ENCODE peak calls at places on chromosome 19, in six cellular contexts. I is CD8-positive, alpha-beta memory T cell; Y is tibial nerve; M is cardiac muscle cell; U is naive thymus-derived CD4-positive, alpha-beta T cell; A is IMR-90. X is an unnamed sample.

GRCh38 chr19:751501-752341 is 809 bp downstream of the MISP start:
- DNase-seq in I (no peak), Y (no peak), M (peak), U (no peak), A (peak), X (no peak)

GRCh38 chr19:1130801-1131717 is 27.3 kb downstream of the GPX4 start:
- DNase-seq in I (peak), Y (no peak), M (peak), U (peak), A (no peak), X (no peak)

GRCh38 chr19:18308948-18309325 is 13.9 kb downstream of the LSM4 start:
- DNase-seq in I (no peak), Y (no peak), M (no peak), U (no peak), A (no peak), X (no peak)

GRCh38 chr19:19179548-19180441 is 9.7 kb upstream of the MEF2B start:
- DNase-seq in I (no peak), Y (no peak), M (no peak), U (no peak), A (no peak), X (no peak)

GRCh38 chr19:14072535-14073231 is at the start of gene MISP3:
- DNase-seq in I (peak), Y (no peak), M (no peak), U (peak), A (no peak), X (peak)

GRCh38 chr19:30669329-30670010 is 297.3 kb downstream of the ZNF536 start:
- DNase-seq in I (peak), Y (peak), M (peak), U (peak), A (peak), X (peak)

GRCh38 chr19:1849132-1849474 is 820 bp upstream of the REXO1 start:
- DNase-seq in I (no peak), Y (no peak), M (no peak), U (no peak), A (no peak), X (no peak)

GRCh38 chr19:28350037-28350436 is 862.9 kb downstream of the UQCRFS1 start:
- DNase-seq in I (no peak), Y (no peak), M (no peak), U (no peak), A (no peak), X (no peak)

GRCh38 chr19:55353803-55354697 is 469 bp downstream of the COX6B2 start:
- DNase-seq in I (peak), Y (no peak), M (peak), U (peak), A (peak), X (no peak)

GRCh38 chr19:2037676-2038255 is 13.3 kb downstream of the MKNK2 start:
- DNase-seq in I (no peak), Y (no peak), M (no peak), U (no peak), A (no peak), X (no peak)

GRCh38 chr19:15283141-15283885 is 49.0 kb downstream of the BRD4 start:
- DNase-seq in I (no peak), Y (no peak), M (peak), U (no peak), A (peak), X (peak)

GRCh38 chr19:38739440-38740251 is 4.6 kb downstream of the CAPN12 start:
- DNase-seq in I (no peak), Y (no peak), M (no peak), U (no peak), A (no peak), X (no peak)

GRCh38 chr19:29807870-29808405 is 3.9 kb upstream of the CCNE1 start:
- DNase-seq in I (no peak), Y (no peak), M (no peak), U (no peak), A (no peak), X (no peak)

GRCh38 chr19:23699521-23699860 is 12.5 kb upstream of the ZNF675 start:
- DNase-seq in I (no peak), Y (no peak), M (no peak), U (no peak), A (no peak), X (no peak)

GRCh38 chr19:35756373-35757230 is at the start of gene HSPB6:
- DNase-seq in I (no peak), Y (peak), M (peak), U (no peak), A (peak), X (no peak)

GRCh38 chr19:57171551-57172081 is 4.3 kb upstream of the DUXA start:
- DNase-seq in I (peak), Y (no peak), M (peak), U (no peak), A (peak), X (peak)

GRCh38 chr19:34300962-34301361 is 46.6 kb downstream of the GARRE1 start:
- DNase-seq in I (no peak), Y (no peak), M (no peak), U (no peak), A (no peak), X (no peak)

GRCh38 chr19:42287826-42288107 is 14.2 kb upstream of the PRR19 start:
- DNase-seq in I (no peak), Y (no peak), M (no peak), U (no peak), A (no peak), X (no peak)

GRCh38 chr19:5281588-5281987 is 59.0 kb downstream of the PTPRS start:
- DNase-seq in I (no peak), Y (peak), M (peak), U (no peak), A (no peak), X (no peak)

GRCh38 chr19:19366691-19367396 is 38.6 kb upstream of the GATAD2A start:
- DNase-seq in I (peak), Y (peak), M (peak), U (peak), A (peak), X (no peak)

GRCh38 chr19:9130965-9131364 is 4.2 kb upstream of the OR7G3 start:
- DNase-seq in I (no peak), Y (no peak), M (no peak), U (no peak), A (no peak), X (no peak)

GRCh38 chr19:53365899-53366493 is 491 bp downstream of the ZNF525 start:
- DNase-seq in I (peak), Y (no peak), M (no peak), U (no peak), A (no peak), X (no peak)

GRCh38 chr19:55690109-55690768 is 15.2 kb downstream of the EPN1 start:
- DNase-seq in I (no peak), Y (no peak), M (no peak), U (no peak), A (no peak), X (no peak)

GRCh38 chr19:43675906-43676305 is 5.9 kb upstream of the PLAUR start:
- DNase-seq in I (no peak), Y (no peak), M (no peak), U (no peak), A (no peak), X (no peak)

GRCh38 chr19:50465986-50466771 is 10.1 kb upstream of the EMC10 start:
- DNase-seq in I (no peak), Y (no peak), M (no peak), U (no peak), A (no peak), X (no peak)

GRCh38 chr19:53518061-53518460 is 19.9 kb upstream of the ZNF331 start:
- DNase-seq in I (no peak), Y (no peak), M (no peak), U (no peak), A (no peak), X (no peak)

GRCh38 chr19:42247631-42248199 is 5.3 kb upstream of the GSK3A start:
- DNase-seq in I (no peak), Y (no peak), M (no peak), U (no peak), A (no peak), X (no peak)

GRCh38 chr19:29677001-29677781 is 11.9 kb downstream of the PLEKHF1 start:
- DNase-seq in I (no peak), Y (no peak), M (no peak), U (no peak), A (no peak), X (peak)

GRCh38 chr19:31610036-31610435 is 260.8 kb upstream of the TSHZ3 start:
- DNase-seq in I (no peak), Y (no peak), M (no peak), U (no peak), A (no peak), X (no peak)

GRCh38 chr19:30074096-30074495 is 132.1 kb downstream of the URI1 start:
- DNase-seq in I (no peak), Y (no peak), M (no peak), U (no peak), A (no peak), X (no peak)

GRCh38 chr19:18085702-18086457 is 854 bp downstream of the IL12RB1 start:
- DNase-seq in I (no peak), Y (no peak), M (no peak), U (no peak), A (no peak), X (no peak)

GRCh38 chr19:5960005-5961001 is 17.6 kb downstream of the RANBP3 start:
- DNase-seq in I (no peak), Y (no peak), M (no peak), U (no peak), A (no peak), X (no peak)

GRCh38 chr19:18762125-18763023 is 28.7 kb downstream of the COMP start:
- DNase-seq in I (no peak), Y (peak), M (peak), U (no peak), A (no peak), X (no peak)

GRCh38 chr19:6060600-6061391 is 49.5 kb downstream of the RFX2 start:
- DNase-seq in I (peak), Y (no peak), M (no peak), U (no peak), A (peak), X (no peak)

DNA sequence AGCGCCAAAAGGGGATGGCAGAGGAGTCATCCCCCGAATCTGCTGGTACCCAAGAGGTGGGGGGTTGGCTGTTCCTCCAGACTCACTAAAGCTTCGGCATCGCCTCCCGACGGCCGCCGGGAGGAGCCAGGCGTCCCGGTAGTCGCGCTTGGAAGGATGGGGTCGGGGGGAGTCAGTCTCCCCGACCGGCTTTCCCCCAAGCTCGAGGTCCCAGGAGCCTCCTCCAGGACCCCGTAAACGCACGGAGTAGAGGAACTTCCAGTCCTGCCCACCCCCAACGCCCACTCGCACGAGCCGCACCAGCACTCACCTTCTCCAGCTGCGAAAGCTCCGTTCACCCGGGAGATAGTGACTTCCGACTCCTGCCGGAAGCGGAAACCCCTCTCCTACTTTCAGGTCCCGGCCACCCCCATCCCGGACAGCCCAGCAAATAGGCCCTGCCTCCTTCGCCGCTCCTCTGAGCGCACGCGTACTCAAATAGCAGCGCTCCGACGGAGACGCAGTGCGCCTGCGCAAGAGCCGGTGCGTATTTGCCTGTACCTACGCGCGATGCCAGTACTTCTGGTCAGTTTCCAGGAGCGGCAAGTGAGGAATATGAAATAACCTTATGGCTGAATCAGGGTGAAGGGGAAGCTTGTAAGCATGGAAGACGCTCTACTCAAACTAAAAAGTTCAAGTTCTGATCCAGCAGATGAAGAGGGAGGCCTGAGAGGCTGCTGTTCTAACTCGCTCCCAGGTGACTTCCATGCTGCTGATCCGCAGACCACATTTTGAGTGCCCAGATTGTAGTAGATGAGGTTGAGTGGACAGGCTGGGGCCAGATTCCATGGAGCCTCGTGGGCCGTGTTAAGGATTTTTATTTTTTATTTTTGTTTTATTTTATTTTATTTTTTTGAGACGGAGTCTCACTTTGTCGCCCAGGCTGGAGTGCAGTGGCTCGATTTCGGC is at the start of gene ELOF1:
- DNase-seq in I (peak), Y (peak), M (peak), U (peak), A (peak), X (peak)
- H3K27ac ChIP-seq in I (peak), Y (peak), M (peak), U (peak), A (peak), X (peak)

GRCh38 chr19:10380311-10381102 is at the start of gene TYK2:
- DNase-seq in I (peak), Y (peak), M (peak), U (peak), A (peak), X (peak)
- H3K4me3 ChIP-seq in I (peak), Y (peak), M (peak), U (peak), A (peak), X (peak)

GRCh38 chr19:16611121-16611520 is 16.9 kb downstream of the MED26 start:
- DNase-seq in I (no peak), Y (no peak), M (no peak), U (no peak), A (no peak), X (no peak)
- H3K27ac ChIP-seq in I (no peak), Y (peak), M (peak), U (no peak), A (no peak), X (no peak)

GRCh38 chr19:4115818-4116385 is 8.0 kb downstream of the MAP2K2 start:
- DNase-seq in I (no peak), Y (no peak), M (no peak), U (no peak), A (no peak), X (peak)
- H3K4me3 ChIP-seq in I (no peak), Y (no peak), M (no peak), U (no peak), A (no peak), X (no peak)

GRCh38 chr19:48738557-48739399 is 1.6 kb downstream of the RASIP1 start:
- DNase-seq in I (peak), Y (peak), M (peak), U (peak), A (peak), X (peak)
- H3K27ac ChIP-seq in I (peak), Y (peak), M (no peak), U (peak), A (no peak), X (peak)

DNA sequence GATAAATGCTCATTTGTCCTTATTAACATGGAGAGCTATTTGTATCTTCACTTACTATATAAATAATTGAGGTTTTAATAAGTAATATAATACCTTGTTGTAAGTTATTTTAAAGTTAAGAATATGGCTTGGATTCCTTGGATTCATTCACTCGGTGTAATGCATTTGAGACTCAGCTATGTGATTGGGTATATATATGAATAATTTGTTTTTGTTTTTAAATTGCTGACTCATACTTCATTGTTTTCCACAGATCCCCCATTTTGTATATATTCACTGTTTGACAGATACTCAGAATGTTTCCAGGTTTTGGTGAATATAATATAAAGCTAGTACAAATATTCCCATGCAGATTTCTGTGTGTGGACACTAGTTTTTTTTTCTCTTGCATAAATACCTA is 6.8 kb upstream of the CEACAM18 start:
- DNase-seq in I (no peak), Y (no peak), M (no peak), U (no peak), A (no peak), X (no peak)
- H3K4me3 ChIP-seq in I (no peak), Y (no peak), M (no peak), U (no peak), A (no peak), X (no peak)

GRCh38 chr19:32872391-32872790 is 2.8 kb upstream of the SLC7A9 start:
- DNase-seq in I (no peak), Y (no peak), M (no peak), U (no peak), A (no peak), X (no peak)

GRCh38 chr19:32870981-32871451 is 1.4 kb upstream of the SLC7A9 start:
- DNase-seq in I (no peak), Y (no peak), M (no peak), U (no peak), A (no peak), X (no peak)

GRCh38 chr19:32870154-32870573 is 597 bp upstream of the SLC7A9 start:
- DNase-seq in I (no peak), Y (no peak), M (no peak), U (no peak), A (no peak), X (no peak)

GRCh38 chr19:32868206-32868950 is 1.2 kb downstream of the SLC7A9 start:
- DNase-seq in I (no peak), Y (no peak), M (no peak), U (no peak), A (no peak), X (no peak)

GRCh38 chr19:32869369-32870153 is at the start of gene SLC7A9:
- DNase-seq in I (no peak), Y (no peak), M (no peak), U (no peak), A (no peak), X (peak)
- H3K27ac ChIP-seq in I (no peak), Y (no peak), M (no peak), U (no peak), A (no peak), X (no peak)

DNA sequence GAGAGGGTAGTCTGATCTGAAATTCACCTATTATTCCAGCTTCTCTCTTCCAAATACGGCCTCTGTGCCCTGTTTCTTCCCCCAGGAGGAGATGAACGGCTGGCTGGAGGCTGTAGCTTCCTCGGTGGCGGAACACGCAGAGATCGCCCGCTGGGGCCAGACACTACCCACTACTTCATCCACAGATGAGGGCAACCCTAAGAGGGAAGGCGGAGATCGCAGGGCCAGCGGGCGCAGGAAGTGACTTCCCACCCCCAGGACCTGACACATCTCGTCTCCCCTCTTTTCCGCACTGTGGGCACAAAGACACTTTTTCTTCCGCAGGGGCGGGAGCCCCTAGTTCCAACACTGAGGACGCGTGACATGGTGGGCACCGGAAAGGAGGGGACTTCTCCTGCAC is 1.3 kb upstream of the SHKBP1 start:
- DNase-seq in I (no peak), Y (no peak), M (no peak), U (no peak), A (no peak), X (no peak)
- H3K4me3 ChIP-seq in I (no peak), Y (no peak), M (no peak), U (no peak), A (no peak), X (no peak)

DNA sequence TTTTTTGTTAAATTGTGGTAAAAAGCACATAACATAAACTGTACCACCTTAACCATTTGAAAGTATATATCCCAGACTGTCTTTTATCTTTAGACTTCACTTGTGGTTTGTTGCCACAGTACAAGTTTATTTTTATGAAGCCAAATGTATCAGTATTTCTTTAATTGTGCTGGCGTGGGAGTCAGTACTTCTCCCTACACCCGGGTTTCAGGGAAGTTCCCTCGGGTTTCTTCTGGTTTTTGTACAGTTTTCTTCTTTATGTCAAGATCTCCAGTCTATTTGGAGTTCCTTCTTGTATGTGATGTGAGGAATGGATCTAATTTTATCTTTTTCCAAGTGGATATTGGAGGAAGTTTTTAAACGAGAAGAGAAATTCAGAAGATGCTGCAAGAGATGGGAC is 20.5 kb downstream of the CCDC8 start:
- DNase-seq in I (no peak), Y (no peak), M (peak), U (no peak), A (no peak), X (no peak)
- H3K27ac ChIP-seq in I (no peak), Y (peak), M (peak), U (peak), A (peak), X (no peak)

GRCh38 chr19:3055741-3056453 is 6.4 kb downstream of the TLE5 start:
- DNase-seq in I (no peak), Y (no peak), M (no peak), U (no peak), A (no peak), X (no peak)
- H3K4me3 ChIP-seq in I (no peak), Y (no peak), M (no peak), U (no peak), A (no peak), X (no peak)

X was measured in dorsolateral prefrontal cortex.